ENCODE peak calls at places on chromosomes 11 and 22, in five cellular contexts. X, M, G, Z and S are unnamed samples.

GRCh38 chr11:134145715-134146114 is 76.8 kb downstream of the JAM3 start:
- DNase-seq in X (peak), M (no peak), G (no peak), Z (no peak), S (no peak)

GRCh38 chr11:115611343-115611742 is 107.1 kb upstream of the CADM1 start:
- DNase-seq in X (no peak), M (no peak), G (no peak), Z (no peak), S (no peak)

GRCh38 chr22:20965104-20965887 is 1.8 kb upstream of the AIFM3 start:
- DNase-seq in X (no peak), M (no peak), G (no peak), Z (no peak), S (no peak)

GRCh38 chr22:39433476-39434242 is 23.2 kb upstream of the MGAT3 start:
- DNase-seq in X (no peak), M (no peak), G (no peak), Z (peak), S (no peak)

GRCh38 chr11:5933116-5933515 is 8.9 kb upstream of the OR56A3 start:
- DNase-seq in X (no peak), M (no peak), G (no peak), Z (no peak), S (no peak)

GRCh38 chr11:127002669-127003259 is 2.2 kb upstream of the KIRREL3 start:
- DNase-seq in X (no peak), M (no peak), G (no peak), Z (no peak), S (no peak)

GRCh38 chr11:128036556-128037093 is 550.7 kb downstream of the ETS1 start:
- DNase-seq in X (no peak), M (no peak), G (no peak), Z (no peak), S (no peak)

GRCh38 chr11:68927280-68928107 is 23.8 kb downstream of the IGHMBP2 start:
- DNase-seq in X (no peak), M (no peak), G (no peak), Z (no peak), S (no peak)

GRCh38 chr11:83293436-83293732 is 7.2 kb upstream of the CCDC90B start:
- DNase-seq in X (no peak), M (no peak), G (no peak), Z (no peak), S (no peak)

GRCh38 chr11:123519055-123519796 is 89.2 kb downstream of the GRAMD1B start:
- DNase-seq in X (no peak), M (no peak), G (peak), Z (peak), S (no peak)

GRCh38 chr11:20589796-20590195 is 9.6 kb upstream of the SLC6A5 start:
- DNase-seq in X (no peak), M (no peak), G (no peak), Z (no peak), S (no peak)

GRCh38 chr22:38017272-38017920 is 33.0 kb upstream of the SOX10 start:
- DNase-seq in X (no peak), M (no peak), G (no peak), Z (peak), S (no peak)

GRCh38 chr11:118908931-118909618 is 16.7 kb downstream of the BCL9L start:
- DNase-seq in X (peak), M (no peak), G (peak), Z (peak), S (no peak)

GRCh38 chr22:49979587-49980264 is 19.2 kb downstream of the PIM3 start:
- DNase-seq in X (no peak), M (peak), G (no peak), Z (no peak), S (peak)

GRCh38 chr11:70265341-70265740 is 5.1 kb upstream of the PPFIA1 start:
- DNase-seq in X (no peak), M (no peak), G (no peak), Z (no peak), S (no peak)

GRCh38 chr11:128407962-128408361 is 179.4 kb downstream of the ETS1 start:
- DNase-seq in X (no peak), M (no peak), G (no peak), Z (no peak), S (no peak)

GRCh38 chr22:33024626-33025025 is 33.6 kb downstream of the SYN3 start:
- DNase-seq in X (no peak), M (no peak), G (no peak), Z (no peak), S (no peak)

GRCh38 chr11:106263527-106263926 is 186.1 kb downstream of the AASDHPPT start:
- DNase-seq in X (no peak), M (no peak), G (no peak), Z (no peak), S (no peak)

GRCh38 chr11:17564687-17565042 is 17.6 kb downstream of the OTOG start:
- DNase-seq in X (no peak), M (no peak), G (no peak), Z (no peak), S (no peak)